ENCODE peak calls at places on chromosomes 5 and 9, in seven cellular contexts. H is AML-193, U is sigmoid colon, R is GM19239, F is aorta, G is heart right ventricle, A is erythroblast. P is an unnamed sample.

GRCh38 chr9:78351816-78352215 is 54.9 kb downstream of the PSAT1 start:
- DNase-seq in H (no peak), U (no peak), R (no peak), F (no peak), G (no peak), A (no peak), P (no peak)

GRCh38 chr9:18504707-18505106 is 30.8 kb downstream of the ADAMTSL1 start:
- DNase-seq in H (no peak), U (no peak), R (no peak), F (no peak), G (no peak), A (no peak), P (no peak)

GRCh38 chr9:114401344-114401743 is 13.6 kb upstream of the AKNA start:
- DNase-seq in H (no peak), U (no peak), R (no peak), F (no peak), G (no peak), A (no peak), P (no peak)

GRCh38 chr5:124102491-124102890 is 590.5 kb downstream of the CSNK1G3 start:
- DNase-seq in H (no peak), U (no peak), R (no peak), F (no peak), G (no peak), A (no peak), P (no peak)

GRCh38 chr5:108650997-108651396 is 96.7 kb upstream of the FER start:
- DNase-seq in H (no peak), U (no peak), R (no peak), F (no peak), G (no peak), A (no peak), P (no peak)

GRCh38 chr9:127154390-127155191 is 32.2 kb upstream of the ANGPTL2 start:
- DNase-seq in H (no peak), U (peak; percentile 88), R (no peak), F (peak; percentile 88), G (peak; percentile 84), A (no peak), P (peak; percentile 77)

GRCh38 chr9:19405771-19406170 is 3.0 kb upstream of the ACER2 start:
- DNase-seq in H (no peak), U (no peak), R (no peak), F (no peak), G (no peak), A (no peak), P (no peak)

GRCh38 chr5:150945501-150945900 is 40.7 kb upstream of the ZNF300 start:
- DNase-seq in H (no peak), U (no peak), R (no peak), F (no peak), G (no peak), A (no peak), P (no peak)

GRCh38 chr5:108521841-108522506 is 140.1 kb upstream of the FBXL17 start:
- DNase-seq in H (peak; percentile 73), U (no peak), R (no peak), F (no peak), G (peak; percentile 30), A (peak; percentile 51), P (no peak)

GRCh38 chr5:38809388-38810359 is 36.1 kb upstream of the OSMR start:
- DNase-seq in H (peak; percentile 21), U (peak; percentile 93), R (peak; percentile 38), F (peak; percentile 85), G (peak; percentile 87), A (peak; percentile 70), P (peak; percentile 84)

GRCh38 chr5:78527054-78527884 is 121.3 kb downstream of the LHFPL2 start:
- DNase-seq in H (no peak), U (peak; percentile 92), R (no peak), F (peak; percentile 90), G (peak; percentile 87), A (peak; percentile 50), P (no peak)

GRCh38 chr5:3394877-3395599 is 200.6 kb upstream of the IRX1 start:
- DNase-seq in H (no peak), U (no peak), R (no peak), F (no peak), G (peak; percentile 46), A (no peak), P (no peak)

GRCh38 chr5:110054240-110054639 is 364.5 kb downstream of the MAN2A1 start:
- DNase-seq in H (peak; percentile 7), U (peak; percentile 66), R (no peak), F (peak; percentile 59), G (peak; percentile 25), A (peak; percentile 43), P (no peak)

GRCh38 chr9:86464242-86464641 is 110.0 kb upstream of the TUT7 start:
- DNase-seq in H (no peak), U (no peak), R (no peak), F (no peak), G (no peak), A (no peak), P (no peak)

GRCh38 chr9:119639287-119639955 is 270.2 kb upstream of the BRINP1 start:
- DNase-seq in H (no peak), U (no peak), R (no peak), F (no peak), G (no peak), A (no peak), P (no peak)

GRCh38 chr5:400282-401215 is 42.4 kb upstream of the EXOC3 start:
- DNase-seq in H (no peak), U (peak; percentile 61), R (no peak), F (peak; percentile 40), G (no peak), A (no peak), P (no peak)

GRCh38 chr5:78888580-78889187 is 96.4 kb downstream of the ARSB start:
- DNase-seq in H (no peak), U (peak; percentile 76), R (no peak), F (peak; percentile 53), G (peak; percentile 38), A (peak; percentile 15), P (no peak)